ENCODE peak calls at places on chromosomes 13 and 19, in eight cellular contexts. One of them, this sample, is unnamed.
A peak's percentile ranks its signal among the peaks of the same experiment; 100 is the strongest.

GRCh38 chr13:18212873-18213272 is 968.8 kb downstream of the TUBA3C start:
- DNase-seq in GM23338: peak; percentile 13
- DNase-seq in GM23248: no peak
- DNase-seq in HCT116: no peak
- DNase-seq in MM.1S: no peak
- DNase-seq in PC-3: no peak
- DNase-seq in neural progenitor cell: no peak
- DNase-seq in SK-N-SH: no peak
- DNase-seq in this sample: no peak

GRCh38 chr13:44396963-44397580 is 23.4 kb downstream of the SERP2 start:
- DNase-seq in MM.1S: no peak
- DNase-seq in GM23338: no peak
- DNase-seq in HCT116: no peak
- DNase-seq in neural progenitor cell: peak; percentile 88
- DNase-seq in SK-N-SH: peak; percentile 77
- DNase-seq in GM23248: no peak
- DNase-seq in PC-3: no peak
- DNase-seq in this sample: no peak

GRCh38 chr13:29713841-29714240 is 118.4 kb upstream of the SLC7A1 start:
- DNase-seq in GM23248: peak; percentile 9
- DNase-seq in neural progenitor cell: no peak
- DNase-seq in PC-3: peak; percentile 63
- DNase-seq in GM23338: peak; percentile 57
- DNase-seq in MM.1S: no peak
- DNase-seq in SK-N-SH: peak; percentile 33
- DNase-seq in HCT116: peak; percentile 8
- DNase-seq in this sample: peak; percentile 9

GRCh38 chr19:55255618-55256423 is 3.0 kb downstream of the PPP6R1 start:
- DNase-seq in HCT116: no peak
- DNase-seq in GM23338: no peak
- DNase-seq in MM.1S: peak; percentile 33
- DNase-seq in SK-N-SH: no peak
- DNase-seq in PC-3: peak; percentile 95
- DNase-seq in neural progenitor cell: no peak
- DNase-seq in GM23248: peak; percentile 74
- DNase-seq in this sample: peak; percentile 73

GRCh38 chr19:37114001-37114400 is 35.8 kb downstream of the ZNF420 start:
- DNase-seq in HCT116: no peak
- DNase-seq in neural progenitor cell: no peak
- DNase-seq in MM.1S: no peak
- DNase-seq in GM23248: no peak
- DNase-seq in GM23338: peak; percentile 58
- DNase-seq in SK-N-SH: no peak
- DNase-seq in PC-3: no peak
- DNase-seq in this sample: peak; percentile 47

GRCh38 chr13:50915562-50915961 is 6.0 kb downstream of the RNASEH2B start:
- DNase-seq in HCT116: no peak
- DNase-seq in SK-N-SH: no peak
- DNase-seq in neural progenitor cell: peak; percentile 48
- DNase-seq in GM23248: no peak
- DNase-seq in MM.1S: no peak
- DNase-seq in GM23338: peak; percentile 50
- DNase-seq in PC-3: no peak
- DNase-seq in this sample: peak; percentile 75

GRCh38 chr19:52734340-52734892 is 428 bp downstream of the ZNF611 start:
- DNase-seq in MM.1S: no peak
- DNase-seq in HCT116: no peak
- DNase-seq in PC-3: no peak
- DNase-seq in neural progenitor cell: peak; percentile 59
- DNase-seq in SK-N-SH: peak; percentile 74
- DNase-seq in GM23338: peak; percentile 39
- DNase-seq in GM23248: peak; percentile 57
- DNase-seq in this sample: no peak

GRCh38 chr13:110640591-110641029 is 25.3 kb downstream of the NAXD start:
- DNase-seq in SK-N-SH: peak; percentile 68
- DNase-seq in neural progenitor cell: no peak
- DNase-seq in MM.1S: no peak
- DNase-seq in PC-3: no peak
- DNase-seq in HCT116: no peak
- DNase-seq in GM23338: no peak
- DNase-seq in GM23248: peak; percentile 23
- DNase-seq in this sample: no peak

GRCh38 chr19:4831351-4832340 is at the start of gene TICAM1:
- DNase-seq in HCT116: no peak
- DNase-seq in GM23248: peak; percentile 86
- DNase-seq in MM.1S: peak; percentile 82
- DNase-seq in SK-N-SH: peak; percentile 88
- DNase-seq in PC-3: peak; percentile 63
- DNase-seq in GM23338: peak; percentile 45
- DNase-seq in neural progenitor cell: no peak
- DNase-seq in this sample: peak; percentile 70

GRCh38 chr13:23319915-23320224 is 113.6 kb downstream of the SACS start:
- DNase-seq in SK-N-SH: no peak
- DNase-seq in neural progenitor cell: no peak
- DNase-seq in HCT116: no peak
- DNase-seq in PC-3: no peak
- DNase-seq in MM.1S: no peak
- DNase-seq in GM23248: no peak
- DNase-seq in GM23338: no peak
- DNase-seq in this sample: no peak

GRCh38 chr19:17052439-17052838 is 22.8 kb downstream of the HAUS8 start:
- DNase-seq in HCT116: peak; percentile 22
- DNase-seq in neural progenitor cell: peak; percentile 76
- DNase-seq in GM23338: peak; percentile 88
- DNase-seq in GM23248: peak; percentile 75
- DNase-seq in PC-3: peak; percentile 71
- DNase-seq in SK-N-SH: peak; percentile 62
- DNase-seq in MM.1S: no peak
- DNase-seq in this sample: peak; percentile 44

GRCh38 chr13:43411741-43412140 is 375.0 kb downstream of the ENOX1 start:
- DNase-seq in MM.1S: no peak
- DNase-seq in GM23338: no peak
- DNase-seq in PC-3: no peak
- DNase-seq in GM23248: no peak
- DNase-seq in neural progenitor cell: no peak
- DNase-seq in HCT116: no peak
- DNase-seq in SK-N-SH: no peak
- DNase-seq in this sample: no peak

GRCh38 chr13:74986609-74987008 is 495.4 kb downstream of the TBC1D4 start:
- DNase-seq in MM.1S: no peak
- DNase-seq in neural progenitor cell: no peak
- DNase-seq in SK-N-SH: no peak
- DNase-seq in GM23248: no peak
- DNase-seq in PC-3: peak; percentile 19
- DNase-seq in GM23338: no peak
- DNase-seq in HCT116: no peak
- DNase-seq in this sample: no peak

GRCh38 chr19:3275068-3275582 is 50.7 kb downstream of the CELF5 start:
- DNase-seq in SK-N-SH: no peak
- DNase-seq in HCT116: peak; percentile 36
- DNase-seq in MM.1S: no peak
- DNase-seq in PC-3: peak; percentile 10
- DNase-seq in GM23248: no peak
- DNase-seq in neural progenitor cell: peak; percentile 87
- DNase-seq in GM23338: peak; percentile 92
- DNase-seq in this sample: peak; percentile 80

GRCh38 chr13:50693755-50694154 is 149.7 kb downstream of the DLEU7 start:
- DNase-seq in GM23248: peak; percentile 67
- DNase-seq in HCT116: no peak
- DNase-seq in MM.1S: no peak
- DNase-seq in SK-N-SH: no peak
- DNase-seq in neural progenitor cell: peak; percentile 37
- DNase-seq in PC-3: no peak
- DNase-seq in GM23338: peak; percentile 13
- DNase-seq in this sample: no peak

GRCh38 chr13:99997702-99998219 is 16.2 kb downstream of the ZIC2 start:
- DNase-seq in HCT116: no peak
- DNase-seq in GM23248: no peak
- DNase-seq in neural progenitor cell: no peak
- DNase-seq in SK-N-SH: no peak
- DNase-seq in MM.1S: no peak
- DNase-seq in GM23338: no peak
- DNase-seq in PC-3: no peak
- DNase-seq in this sample: no peak

GRCh38 chr19:39448271-39448670 is 2.9 kb downstream of the SUPT5H start:
- DNase-seq in GM23248: peak; percentile 67
- DNase-seq in PC-3: peak; percentile 75
- DNase-seq in SK-N-SH: no peak
- DNase-seq in MM.1S: peak; percentile 37
- DNase-seq in HCT116: no peak
- DNase-seq in neural progenitor cell: no peak
- DNase-seq in GM23338: no peak
- DNase-seq in this sample: peak; percentile 76
- TF ChIP-seq EZH2phosphoT487 in GM23248: no peak
- TF ChIP-seq EZH2phosphoT487 in PC-3: no peak
- TF ChIP-seq EZH2phosphoT487 in SK-N-SH: no peak
- TF ChIP-seq EZH2phosphoT487 in MM.1S: no peak
- TF ChIP-seq EZH2phosphoT487 in HCT116: no peak
- TF ChIP-seq EZH2phosphoT487 in neural progenitor cell: no peak
- TF ChIP-seq EZH2phosphoT487 in GM23338: no peak
- TF ChIP-seq EZH2phosphoT487 in this sample: no peak

DNA sequence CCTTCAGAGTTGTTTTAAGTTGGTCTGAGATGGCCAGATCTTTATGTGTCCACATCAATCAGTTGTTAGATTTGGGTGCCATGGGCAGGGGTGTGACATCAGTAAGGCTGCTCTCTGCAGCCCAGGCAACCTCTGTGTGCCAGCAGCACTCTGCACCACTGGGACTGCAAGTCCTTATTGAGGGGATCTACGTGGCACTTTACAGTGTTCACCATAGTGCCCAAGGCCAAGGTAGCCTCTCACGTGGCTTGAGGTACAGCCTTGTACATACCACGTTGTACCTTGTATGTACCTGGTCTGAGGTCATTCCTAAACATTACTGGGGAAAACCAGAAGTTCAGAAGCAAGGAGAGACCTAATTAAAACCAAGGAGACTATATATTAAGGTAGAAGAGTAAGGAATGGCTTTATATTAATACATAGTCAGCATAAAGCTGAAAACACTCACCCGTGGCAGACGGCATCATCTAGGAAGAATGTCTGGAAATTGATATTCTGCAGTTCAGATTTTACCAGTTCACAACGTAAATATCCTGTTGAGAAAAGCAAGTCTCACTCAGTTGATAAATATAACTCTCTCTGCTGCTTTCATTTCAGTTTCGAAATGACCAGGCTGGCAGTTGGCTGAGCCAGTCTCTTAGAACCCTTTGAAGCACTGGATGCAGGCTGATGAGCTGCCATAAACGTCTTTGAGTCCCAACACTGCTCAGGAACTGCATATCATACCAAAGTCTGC is 128.8 kb downstream of the ZDHHC20 start:
- DNase-seq in MM.1S: peak; percentile 74
- DNase-seq in neural progenitor cell: no peak
- DNase-seq in HCT116: no peak
- DNase-seq in PC-3: no peak
- DNase-seq in GM23248: no peak
- DNase-seq in SK-N-SH: no peak
- DNase-seq in GM23338: no peak
- DNase-seq in this sample: no peak
- TF ChIP-seq EZH2phosphoT487 in MM.1S: no peak
- TF ChIP-seq EZH2phosphoT487 in neural progenitor cell: no peak
- TF ChIP-seq EZH2phosphoT487 in HCT116: no peak
- TF ChIP-seq EZH2phosphoT487 in PC-3: no peak
- TF ChIP-seq EZH2phosphoT487 in GM23248: no peak
- TF ChIP-seq EZH2phosphoT487 in SK-N-SH: no peak
- TF ChIP-seq EZH2phosphoT487 in GM23338: no peak
- TF ChIP-seq EZH2phosphoT487 in this sample: no peak

DNA sequence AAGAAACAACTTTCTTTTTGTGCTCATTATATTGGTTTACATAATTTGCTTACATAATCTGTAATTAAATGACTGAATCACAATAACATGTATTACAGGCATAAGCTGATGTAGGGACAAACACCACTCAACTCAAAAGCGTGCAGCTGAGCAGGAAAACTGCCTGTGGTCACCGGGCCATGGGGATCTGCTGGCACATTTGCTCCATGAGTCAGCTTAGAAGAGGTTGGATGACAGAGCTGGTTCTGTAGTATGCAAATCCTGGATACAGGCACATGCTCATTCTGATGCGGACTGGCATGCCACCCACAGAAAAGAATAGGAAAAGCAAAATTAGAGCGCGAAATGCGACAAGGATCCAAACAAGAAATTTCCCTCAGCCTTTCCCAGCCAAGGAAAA is 128.6 kb downstream of the USP12 start:
- DNase-seq in neural progenitor cell: no peak
- DNase-seq in HCT116: peak; percentile 83
- DNase-seq in PC-3: peak; percentile 93
- DNase-seq in GM23248: peak; percentile 99
- DNase-seq in SK-N-SH: peak; percentile 49
- DNase-seq in GM23338: peak; percentile 27
- DNase-seq in MM.1S: no peak
- DNase-seq in this sample: no peak
- TF ChIP-seq EZH2phosphoT487 in neural progenitor cell: no peak
- TF ChIP-seq EZH2phosphoT487 in HCT116: no peak
- TF ChIP-seq EZH2phosphoT487 in PC-3: no peak
- TF ChIP-seq EZH2phosphoT487 in GM23248: peak; percentile 24
- TF ChIP-seq EZH2phosphoT487 in SK-N-SH: no peak
- TF ChIP-seq EZH2phosphoT487 in GM23338: no peak
- TF ChIP-seq EZH2phosphoT487 in MM.1S: no peak
- TF ChIP-seq EZH2phosphoT487 in this sample: no peak

DNA sequence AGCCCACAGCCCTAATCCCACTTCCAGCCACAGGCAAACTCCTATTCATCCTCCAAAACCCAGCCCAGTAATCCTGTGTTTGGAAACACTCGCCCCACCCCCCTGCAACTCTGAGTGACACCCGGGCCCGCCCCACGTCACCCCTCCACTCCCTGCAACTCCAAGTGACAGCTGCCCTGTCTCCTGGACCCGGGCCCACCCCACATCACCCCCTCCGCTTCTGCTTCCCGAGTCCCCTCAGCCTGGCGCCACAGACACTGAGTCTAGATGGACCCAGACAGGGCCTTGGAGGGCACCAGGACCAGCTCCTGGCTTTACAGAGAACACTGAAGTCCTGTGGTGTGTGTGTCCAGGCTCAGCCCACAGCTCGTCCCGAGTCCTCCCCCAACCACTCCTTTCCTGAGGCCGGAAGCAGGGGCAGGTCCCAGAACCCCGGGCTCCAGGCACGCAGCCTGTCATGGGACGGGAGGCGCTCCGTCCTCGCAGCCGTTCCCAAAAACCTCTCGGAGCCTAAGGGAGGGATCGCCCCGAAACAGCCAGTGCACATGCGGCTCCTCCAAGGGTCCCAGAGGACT is 7.7 kb downstream of the REXO1 start:
- DNase-seq in PC-3: no peak
- DNase-seq in HCT116: no peak
- DNase-seq in MM.1S: no peak
- DNase-seq in GM23338: no peak
- DNase-seq in GM23248: no peak
- DNase-seq in SK-N-SH: no peak
- DNase-seq in neural progenitor cell: peak; percentile 58
- DNase-seq in this sample: no peak
- TF ChIP-seq EZH2phosphoT487 in PC-3: no peak
- TF ChIP-seq EZH2phosphoT487 in HCT116: no peak
- TF ChIP-seq EZH2phosphoT487 in MM.1S: no peak
- TF ChIP-seq EZH2phosphoT487 in GM23338: no peak
- TF ChIP-seq EZH2phosphoT487 in GM23248: no peak
- TF ChIP-seq EZH2phosphoT487 in SK-N-SH: no peak
- TF ChIP-seq EZH2phosphoT487 in neural progenitor cell: no peak
- TF ChIP-seq EZH2phosphoT487 in this sample: no peak

This sample was measured in OCI-LY7.